ENCODE peak calls at places on chromosomes 13 and 19, in ten cellular contexts. Y is left ventricle myocardium inferior, B is A549, V is pancreas, S is neural progenitor cell, E is psoas muscle, R is PC-9, G is tibial artery, P is AG04450, C is uterus. D is an unnamed sample.

GRCh38 chr13:35131471-35131870 is 189.4 kb downstream of the NBEA start:
- DNase-seq in Y (no peak), B (no peak), V (no peak), S (no peak), E (no peak), R (no peak), G (no peak), P (no peak), C (no peak), D (no peak)

GRCh38 chr13:88526186-88526852 is 855.1 kb downstream of the SLITRK5 start:
- DNase-seq in Y (no peak), B (no peak), V (no peak), S (peak; percentile 60), E (no peak), R (no peak), G (no peak), P (no peak), C (no peak), D (no peak)

GRCh38 chr13:74026753-74027152 is 107.5 kb downstream of the KLF12 start:
- DNase-seq in Y (no peak), B (no peak), V (no peak), S (no peak), E (no peak), R (peak; percentile 2), G (no peak), P (no peak), C (no peak), D (peak; percentile 9)

GRCh38 chr13:77176350-77176749 is 149.4 kb upstream of the FBXL3 start:
- DNase-seq in Y (no peak), B (no peak), V (no peak), S (no peak), E (no peak), R (no peak), G (no peak), P (peak; percentile 42), C (no peak), D (peak; percentile 13)

GRCh38 chr19:5170329-5170745 is 170.3 kb downstream of the PTPRS start:
- DNase-seq in Y (no peak), B (no peak), V (no peak), S (no peak), E (no peak), R (no peak), G (no peak), P (no peak), C (no peak), D (no peak)

GRCh38 chr13:19156013-19156825 is 25.4 kb downstream of the TUBA3C start:
- DNase-seq in Y (no peak), B (no peak), V (no peak), S (no peak), E (no peak), R (no peak), G (no peak), P (no peak), C (no peak), D (no peak)

GRCh38 chr13:41767801-41768200 is 193.1 kb downstream of the VWA8 start:
- DNase-seq in Y (no peak), B (no peak), V (no peak), S (no peak), E (no peak), R (no peak), G (no peak), P (no peak), C (no peak), D (no peak)

GRCh38 chr13:43878897-43879322 is 630 bp downstream of the CCDC122 start:
- DNase-seq in Y (peak; percentile 76), B (peak; percentile 41), V (no peak), S (peak; percentile 71), E (peak; percentile 88), R (peak; percentile 46), G (peak; percentile 80), P (peak; percentile 26), C (peak; percentile 63), D (peak; percentile 29)

GRCh38 chr13:111344471-111345191 is 24.2 kb downstream of the TEX29 start:
- DNase-seq in Y (no peak), B (no peak), V (no peak), S (peak; percentile 91), E (peak; percentile 85), R (peak; percentile 47), G (no peak), P (peak; percentile 93), C (no peak), D (peak; percentile 23)

GRCh38 chr13:91572944-91573535 is 174.6 kb downstream of the GPC5 start:
- DNase-seq in Y (no peak), B (no peak), V (no peak), S (no peak), E (no peak), R (no peak), G (no peak), P (no peak), C (no peak), D (no peak)

GRCh38 chr13:98496239-98496668 is 80.7 kb downstream of the STK24 start:
- DNase-seq in Y (no peak), B (no peak), V (no peak), S (no peak), E (peak; percentile 83), R (no peak), G (peak; percentile 86), P (no peak), C (no peak), D (no peak)

GRCh38 chr19:43820098-43820860 is 6.8 kb upstream of the ZNF283 start:
- DNase-seq in Y (peak; percentile 54), B (peak; percentile 35), V (no peak), S (no peak), E (peak; percentile 51), R (no peak), G (no peak), P (peak; percentile 7), C (peak; percentile 20), D (peak; percentile 19)

GRCh38 chr13:25415196-25415595 is 43.4 kb downstream of the ATP8A2 start:
- DNase-seq in Y (no peak), B (no peak), V (no peak), S (no peak), E (no peak), R (no peak), G (no peak), P (no peak), C (no peak), D (no peak)

GRCh38 chr19:3061214-3062161 is 807 bp downstream of the TLE5 start:
- DNase-seq in Y (peak; percentile 73), B (no peak), V (peak; percentile 75), S (no peak), E (peak; percentile 84), R (no peak), G (no peak), P (no peak), C (peak; percentile 71), D (peak; percentile 35)
- TF ChIP-seq CTCF in Y (peak; percentile 44), B (peak; percentile 24), V (no peak), S (peak; percentile 42), E (no peak), R (no peak), G (no peak), P (peak; percentile 39), C (peak; percentile 39), D (peak; percentile 31)

DNA sequence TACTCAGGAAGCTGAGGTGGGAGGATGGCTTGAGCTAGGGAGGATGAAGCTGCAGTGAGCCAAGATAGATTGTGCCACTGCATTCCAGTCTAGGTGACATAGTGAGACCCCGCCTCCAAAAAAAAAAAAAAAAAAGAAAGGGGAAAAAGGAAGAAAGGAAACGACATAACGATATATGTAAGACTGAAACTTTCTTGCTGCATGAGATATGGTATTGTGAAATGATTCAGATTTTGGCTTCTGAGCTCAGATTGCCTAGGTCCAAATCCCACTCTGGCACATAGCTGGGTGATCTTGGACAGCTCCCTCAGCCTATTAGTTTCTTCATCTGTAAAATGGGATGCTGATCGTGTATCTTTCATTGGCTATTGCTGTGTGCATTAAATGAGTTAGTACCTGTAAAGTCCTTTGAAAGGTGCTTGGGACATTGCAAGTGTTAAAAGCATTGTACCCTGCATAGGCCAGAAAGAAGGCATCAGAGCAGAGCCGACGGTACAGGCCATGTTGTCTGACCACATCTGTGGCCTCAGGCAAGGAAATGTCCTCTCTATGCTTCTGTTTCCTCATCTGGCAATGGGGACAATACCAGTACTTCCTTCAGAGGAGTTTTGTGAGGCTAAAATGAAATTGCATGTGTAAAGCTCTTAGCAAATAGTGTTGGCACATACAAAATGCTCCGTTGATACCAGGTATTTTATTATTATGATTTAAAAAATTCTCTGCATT is 32.6 kb upstream of the SLC46A3 start:
- DNase-seq in Y (no peak), B (no peak), V (no peak), S (no peak), E (no peak), R (no peak), G (no peak), P (no peak), C (no peak), D (no peak)
- H3K27ac ChIP-seq in Y (no peak overlapping the region), B (peak overlapping the region; percentile 94), V (no peak overlapping the region), S (no peak overlapping the region), E (no peak overlapping the region), R (no peak overlapping the region), G (no peak overlapping the region), P (no peak overlapping the region), C (no peak overlapping the region), D (no peak overlapping the region)

DNA sequence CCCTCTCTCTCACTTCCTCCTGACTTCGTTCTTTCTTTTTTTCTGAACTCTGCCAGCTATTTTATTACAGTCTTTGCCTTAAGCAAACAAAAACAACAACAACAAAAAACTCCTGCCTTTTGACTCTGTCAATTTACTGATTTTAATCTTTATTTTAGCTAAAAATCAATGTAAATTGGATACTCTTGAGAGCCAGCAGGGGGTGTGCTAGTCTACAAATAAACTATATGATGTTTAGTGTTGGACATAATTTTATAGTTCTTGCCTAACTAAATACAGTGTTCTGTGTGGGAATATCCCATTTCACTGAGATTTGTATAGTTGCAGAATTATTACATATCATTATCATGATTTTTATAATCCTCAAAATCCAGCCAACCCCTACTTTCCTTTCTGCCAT is 1199.9 kb upstream of the SPRY2 start:
- DNase-seq in Y (no peak), B (no peak), V (no peak), S (peak; percentile 13), E (no peak), R (no peak), G (no peak), P (no peak), C (no peak), D (no peak)
- TF ChIP-seq CTCF in Y (no peak), B (no peak), V (peak; percentile 22), S (peak; percentile 54), E (no peak), R (peak; percentile 57), G (no peak), P (no peak), C (no peak), D (no peak)

DNA sequence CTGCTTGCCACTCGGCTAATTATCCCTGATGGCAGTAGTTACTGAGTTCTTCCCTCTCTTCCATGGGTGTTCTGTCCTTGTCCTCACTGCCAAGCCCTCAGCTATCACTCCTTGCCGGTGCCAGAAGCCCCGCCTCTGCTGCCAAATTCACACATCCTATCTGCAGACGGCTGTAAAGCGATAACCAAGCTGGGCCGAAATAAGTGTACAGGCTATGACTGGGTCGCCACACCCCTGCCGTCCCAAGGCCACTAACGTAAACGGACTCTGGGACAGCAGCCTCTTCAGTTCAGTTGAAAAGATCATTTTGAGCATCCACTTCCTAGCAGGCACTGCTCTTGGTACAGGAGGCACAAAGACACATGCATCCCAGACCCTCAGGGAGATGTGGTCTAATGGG is 13.3 kb downstream of the SLC7A1 start:
- DNase-seq in Y (peak; percentile 58), B (no peak), V (no peak), S (no peak), E (no peak), R (no peak), G (no peak), P (no peak), C (no peak), D (no peak)
- H3K27ac ChIP-seq in Y (peak overlapping the region; percentile 11), B (no peak overlapping the region), V (no peak overlapping the region), S (no peak overlapping the region), E (no peak overlapping the region), R (no peak overlapping the region), G (no peak overlapping the region), P (no peak overlapping the region), C (no peak overlapping the region), D (peak overlapping the region; percentile 3)

D was measured in RWPE1.